ENCODE peak calls at places on chromosomes 11 and 22, in six cellular contexts. B is LoVo; S is activated T-helper 1 cell treated with Interleukin-2 at 50 U/mL for 16 hours; K is ureter; L is HTR-8/SVneo; U is activated CD8-positive, alpha-beta memory T cell treated with anti-CD3 and anti-CD28 coated beads, Interleukin-2, amount 50 U/mL, for 48 hours. Q is an unnamed sample.

GRCh38 chr11:77726524-77726923 is 88.9 kb upstream of the CLNS1A start:
- DNase-seq in B (no peak), S (no peak), K (no peak), L (no peak), U (no peak), Q (no peak)

GRCh38 chr11:48063424-48063978 is 83.1 kb downstream of the PTPRJ start:
- DNase-seq in B (no peak), S (no peak), K (no peak), L (peak), U (no peak), Q (no peak)

GRCh38 chr11:11035331-11035730 is 177.5 kb upstream of the ZBED5 start:
- DNase-seq in B (no peak), S (no peak), K (no peak), L (no peak), U (no peak), Q (no peak)

GRCh38 chr11:2798951-2799761 is 86.4 kb downstream of the CDKN1C start:
- DNase-seq in B (no peak), S (no peak), K (peak), L (no peak), U (peak), Q (no peak)

GRCh38 chr22:24803064-24803542 is 2.9 kb upstream of the SGSM1 start:
- DNase-seq in B (peak), S (peak), K (no peak), L (peak), U (peak), Q (peak)

GRCh38 chr22:38238519-38239051 is 34.2 kb downstream of the TMEM184B start:
- DNase-seq in B (no peak), S (no peak), K (no peak), L (no peak), U (no peak), Q (no peak)

GRCh38 chr11:68044145-68044813 is 5.5 kb downstream of the TCIRG1 start:
- DNase-seq in B (no peak), S (no peak), K (no peak), L (no peak), U (no peak), Q (no peak)

GRCh38 chr22:48278620-48279464 is 1516.4 kb downstream of the TBC1D22A start:
- DNase-seq in B (no peak), S (no peak), K (no peak), L (no peak), U (no peak), Q (no peak)

GRCh38 chr11:100640071-100640470 is 47.0 kb upstream of the ARHGAP42 start:
- DNase-seq in B (no peak), S (no peak), K (no peak), L (no peak), U (no peak), Q (no peak)

GRCh38 chr11:69640260-69640994 is 529 bp upstream of the CCND1 start:
- DNase-seq in B (peak), S (no peak), K (no peak), L (no peak), U (peak), Q (no peak)

GRCh38 chr11:117560786-117561530 is 233.3 kb downstream of the CEP164 start:
- DNase-seq in B (no peak), S (no peak), K (no peak), L (no peak), U (no peak), Q (no peak)

GRCh38 chr22:27913162-27913741 is 5.8 kb downstream of the PITPNB start:
- DNase-seq in B (no peak), S (no peak), K (no peak), L (no peak), U (no peak), Q (no peak)

GRCh38 chr11:94376841-94377240 is 24.4 kb downstream of the GPR83 start:
- DNase-seq in B (no peak), S (no peak), K (no peak), L (no peak), U (no peak), Q (no peak)

GRCh38 chr22:31262369-31263133 is 29.7 kb downstream of the PIK3IP1 start:
- DNase-seq in B (no peak), S (no peak), K (no peak), L (no peak), U (no peak), Q (no peak)

GRCh38 chr22:49587421-49587820 is 240.3 kb downstream of the BRD1 start:
- DNase-seq in B (no peak), S (no peak), K (no peak), L (no peak), U (no peak), Q (no peak)

GRCh38 chr22:47175151-47175760 is 412.8 kb downstream of the TBC1D22A start:
- DNase-seq in B (no peak), S (no peak), K (no peak), L (no peak), U (no peak), Q (no peak)

GRCh38 chr11:28838741-28839140 is 730.6 kb downstream of the METTL15 start:
- DNase-seq in B (no peak), S (no peak), K (no peak), L (no peak), U (no peak), Q (no peak)

GRCh38 chr11:64007629-64008282 is 21.5 kb downstream of the OTUB1 start:
- DNase-seq in B (no peak), S (no peak), K (peak), L (no peak), U (no peak), Q (no peak)

GRCh38 chr11:57491371-57492061 is 24.0 kb downstream of the SLC43A1 start:
- DNase-seq in B (no peak), S (peak), K (no peak), L (no peak), U (peak), Q (no peak)

GRCh38 chr11:32960553-32961164 is 55.0 kb upstream of the DEPDC7 start:
- DNase-seq in B (peak), S (no peak), K (no peak), L (peak), U (no peak), Q (no peak)

GRCh38 chr22:48754611-48755331 is 1072.9 kb downstream of the BRD1 start:
- DNase-seq in B (no peak), S (no peak), K (peak), L (no peak), U (peak), Q (no peak)

GRCh38 chr11:11348303-11348702 is 4.7 kb downstream of the CSNK2A3 start:
- DNase-seq in B (no peak), S (no peak), K (no peak), L (no peak), U (no peak), Q (no peak)

GRCh38 chr11:76674517-76675400 is 4.2 kb upstream of the LRRC32 start:
- DNase-seq in B (no peak), S (no peak), K (no peak), L (no peak), U (no peak), Q (no peak)

GRCh38 chr11:132496341-132496740 is 1036.0 kb downstream of the OPCML start:
- DNase-seq in B (no peak), S (no peak), K (no peak), L (no peak), U (no peak), Q (no peak)

GRCh38 chr22:36343720-36344105 is 44.1 kb downstream of the MYH9 start:
- DNase-seq in B (no peak), S (no peak), K (no peak), L (no peak), U (no peak), Q (no peak)

GRCh38 chr22:50694099-50694498 is 21.5 kb downstream of the SHANK3 start:
- DNase-seq in B (no peak), S (no peak), K (no peak), L (no peak), U (no peak), Q (no peak)

GRCh38 chr22:20567993-20568417 is 60.6 kb downstream of the MED15 start:
- DNase-seq in B (no peak), S (no peak), K (no peak), L (no peak), U (no peak), Q (no peak)

GRCh38 chr22:19663286-19663815 is 51.0 kb upstream of the SEPTIN5 start:
- DNase-seq in B (peak), S (no peak), K (peak), L (peak), U (no peak), Q (no peak)

GRCh38 chr22:31248138-31248745 is 36.1 kb downstream of the LIMK2 start:
- DNase-seq in B (peak), S (peak), K (peak), L (peak), U (peak), Q (peak)

GRCh38 chr22:46547883-46548244 is 10.4 kb upstream of the CELSR1 start:
- DNase-seq in B (no peak), S (no peak), K (peak), L (no peak), U (no peak), Q (no peak)

GRCh38 chr11:46446343-46446751 is 54.8 kb upstream of the CHRM4 start:
- DNase-seq in B (no peak), S (no peak), K (no peak), L (no peak), U (no peak), Q (no peak)

GRCh38 chr11:93846411-93846810 is 4.0 kb downstream of the VSTM5 start:
- DNase-seq in B (no peak), S (no peak), K (no peak), L (no peak), U (no peak), Q (no peak)

GRCh38 chr11:17314232-17314547 is 37.4 kb upstream of the NCR3LG1 start:
- DNase-seq in B (no peak), S (no peak), K (no peak), L (peak), U (no peak), Q (no peak)

GRCh38 chr11:30775123-30775522 is 189.0 kb upstream of the MPPED2 start:
- DNase-seq in B (no peak), S (no peak), K (no peak), L (no peak), U (no peak), Q (no peak)

GRCh38 chr11:19525276-19525675 is 187.4 kb upstream of the NAV2 start:
- DNase-seq in B (no peak), S (no peak), K (no peak), L (no peak), U (no peak), Q (no peak)

GRCh38 chr22:49367016-49367697 is 460.5 kb downstream of the BRD1 start:
- DNase-seq in B (no peak), S (no peak), K (peak), L (no peak), U (peak), Q (no peak)

GRCh38 chr11:72150882-72151281 is 15.4 kb downstream of the FOLR3 start:
- DNase-seq in B (no peak), S (no peak), K (no peak), L (no peak), U (no peak), Q (no peak)

GRCh38 chr22:19505735-19506126 is 18.5 kb downstream of the CLDN5 start:
- DNase-seq in B (no peak), S (no peak), K (no peak), L (no peak), U (no peak), Q (no peak)

GRCh38 chr22:45959719-45960476 is 17.1 kb downstream of the WNT7B start:
- DNase-seq in B (no peak), S (no peak), K (no peak), L (no peak), U (no peak), Q (no peak)